ENCODE peak calls at places on chromosomes 1 and 21, in nine cellular contexts. One of them, this sample, is unnamed.

GRCh38 chr1:234478152-234478480 is 863 bp downstream of the TARBP1 start:
- DNase-seq in SK-N-SH: peak
- DNase-seq in A549: peak
- DNase-seq in left ventricle myocardium inferior: no peak
- DNase-seq in cardiac fibroblast: peak
- DNase-seq in endothelial cell of umbilical vein: no peak
- DNase-seq in GM06990: peak
- DNase-seq in fibroblast of lung: peak
- DNase-seq in adrenal gland: peak
- DNase-seq in this sample: no peak

GRCh38 chr1:47175227-47175934 is 14.5 kb downstream of the PDZK1IP1 start:
- DNase-seq in SK-N-SH: peak
- DNase-seq in A549: peak
- DNase-seq in left ventricle myocardium inferior: no peak
- DNase-seq in cardiac fibroblast: peak
- DNase-seq in endothelial cell of umbilical vein: peak
- DNase-seq in GM06990: no peak
- DNase-seq in fibroblast of lung: peak
- DNase-seq in adrenal gland: peak
- DNase-seq in this sample: no peak

GRCh38 chr21:41781047-41781405 is 14.2 kb upstream of the RIPK4 start:
- DNase-seq in SK-N-SH: no peak
- DNase-seq in A549: no peak
- DNase-seq in left ventricle myocardium inferior: no peak
- DNase-seq in cardiac fibroblast: no peak
- DNase-seq in endothelial cell of umbilical vein: no peak
- DNase-seq in GM06990: no peak
- DNase-seq in fibroblast of lung: no peak
- DNase-seq in adrenal gland: no peak
- DNase-seq in this sample: no peak

GRCh38 chr1:12348113-12348512 is 118.3 kb downstream of the VPS13D start:
- DNase-seq in SK-N-SH: no peak
- DNase-seq in A549: no peak
- DNase-seq in left ventricle myocardium inferior: no peak
- DNase-seq in cardiac fibroblast: no peak
- DNase-seq in endothelial cell of umbilical vein: no peak
- DNase-seq in GM06990: no peak
- DNase-seq in fibroblast of lung: no peak
- DNase-seq in adrenal gland: no peak
- DNase-seq in this sample: no peak

GRCh38 chr1:175390081-175390481 is 197.5 kb upstream of the KIAA0040 start:
- DNase-seq in SK-N-SH: no peak
- DNase-seq in A549: no peak
- DNase-seq in left ventricle myocardium inferior: no peak
- DNase-seq in cardiac fibroblast: no peak
- DNase-seq in endothelial cell of umbilical vein: no peak
- DNase-seq in GM06990: peak
- DNase-seq in fibroblast of lung: peak
- DNase-seq in adrenal gland: no peak
- DNase-seq in this sample: no peak

GRCh38 chr1:159906960-159907359 is 7.0 kb upstream of the CFAP45 start:
- DNase-seq in SK-N-SH: no peak
- DNase-seq in A549: no peak
- DNase-seq in left ventricle myocardium inferior: no peak
- DNase-seq in cardiac fibroblast: no peak
- DNase-seq in endothelial cell of umbilical vein: no peak
- DNase-seq in GM06990: no peak
- DNase-seq in fibroblast of lung: no peak
- DNase-seq in adrenal gland: no peak
- DNase-seq in this sample: no peak

GRCh38 chr1:89553195-89553584 is 28.6 kb downstream of the LRRC8B start:
- DNase-seq in SK-N-SH: no peak
- DNase-seq in A549: no peak
- DNase-seq in left ventricle myocardium inferior: no peak
- DNase-seq in cardiac fibroblast: no peak
- DNase-seq in endothelial cell of umbilical vein: no peak
- DNase-seq in GM06990: no peak
- DNase-seq in fibroblast of lung: no peak
- DNase-seq in adrenal gland: no peak
- DNase-seq in this sample: no peak

GRCh38 chr21:42392731-42393442 is 3.0 kb downstream of the TMPRSS3 start:
- DNase-seq in SK-N-SH: no peak
- DNase-seq in A549: no peak
- DNase-seq in left ventricle myocardium inferior: no peak
- DNase-seq in cardiac fibroblast: no peak
- DNase-seq in endothelial cell of umbilical vein: peak
- DNase-seq in GM06990: peak
- DNase-seq in fibroblast of lung: no peak
- DNase-seq in adrenal gland: no peak
- DNase-seq in this sample: no peak

GRCh38 chr21:20023199-20023598 is 975.0 kb upstream of the NCAM2 start:
- DNase-seq in SK-N-SH: no peak
- DNase-seq in A549: no peak
- DNase-seq in left ventricle myocardium inferior: no peak
- DNase-seq in cardiac fibroblast: no peak
- DNase-seq in endothelial cell of umbilical vein: no peak
- DNase-seq in GM06990: no peak
- DNase-seq in fibroblast of lung: no peak
- DNase-seq in adrenal gland: no peak
- DNase-seq in this sample: no peak

GRCh38 chr1:71303617-71304041 is 222.8 kb upstream of the ZRANB2 start:
- DNase-seq in SK-N-SH: no peak
- DNase-seq in A549: no peak
- DNase-seq in left ventricle myocardium inferior: no peak
- DNase-seq in cardiac fibroblast: peak
- DNase-seq in endothelial cell of umbilical vein: peak
- DNase-seq in GM06990: no peak
- DNase-seq in fibroblast of lung: peak
- DNase-seq in adrenal gland: no peak
- DNase-seq in this sample: no peak

GRCh38 chr1:210446479-210446878 is 117.8 kb downstream of the HHAT start:
- DNase-seq in SK-N-SH: no peak
- DNase-seq in A549: no peak
- DNase-seq in left ventricle myocardium inferior: no peak
- DNase-seq in cardiac fibroblast: no peak
- DNase-seq in endothelial cell of umbilical vein: no peak
- DNase-seq in GM06990: peak
- DNase-seq in fibroblast of lung: peak
- DNase-seq in adrenal gland: peak
- DNase-seq in this sample: no peak
- H3K4me3 ChIP-seq in SK-N-SH: no peak
- H3K4me3 ChIP-seq in A549: no peak
- H3K4me3 ChIP-seq in left ventricle myocardium inferior: no peak
- H3K4me3 ChIP-seq in cardiac fibroblast: no peak
- H3K4me3 ChIP-seq in endothelial cell of umbilical vein: no peak
- H3K4me3 ChIP-seq in GM06990: no peak
- H3K4me3 ChIP-seq in fibroblast of lung: no peak
- H3K4me3 ChIP-seq in adrenal gland: no peak
- H3K4me3 ChIP-seq in this sample: no peak

GRCh38 chr1:45508295-45509151 is 8.4 kb downstream of the MMACHC start:
- DNase-seq in SK-N-SH: no peak
- DNase-seq in A549: peak
- DNase-seq in left ventricle myocardium inferior: no peak
- DNase-seq in cardiac fibroblast: peak
- DNase-seq in endothelial cell of umbilical vein: no peak
- DNase-seq in GM06990: no peak
- DNase-seq in fibroblast of lung: no peak
- DNase-seq in adrenal gland: no peak
- DNase-seq in this sample: no peak
- TF ChIP-seq CTCF in SK-N-SH: peak
- TF ChIP-seq CTCF in A549: no peak
- TF ChIP-seq CTCF in left ventricle myocardium inferior: peak
- TF ChIP-seq CTCF in cardiac fibroblast: peak
- TF ChIP-seq CTCF in endothelial cell of umbilical vein: peak
- TF ChIP-seq CTCF in GM06990: no peak
- TF ChIP-seq CTCF in fibroblast of lung: peak
- TF ChIP-seq CTCF in adrenal gland: no peak
- TF ChIP-seq CTCF in this sample: peak

GRCh38 chr1:38899560-38899959 is 18.2 kb upstream of the GJA9 start:
- DNase-seq in SK-N-SH: no peak
- DNase-seq in A549: no peak
- DNase-seq in left ventricle myocardium inferior: no peak
- DNase-seq in cardiac fibroblast: no peak
- DNase-seq in endothelial cell of umbilical vein: no peak
- DNase-seq in GM06990: no peak
- DNase-seq in fibroblast of lung: no peak
- DNase-seq in adrenal gland: no peak
- DNase-seq in this sample: no peak
- H3K4me3 ChIP-seq in SK-N-SH: no peak
- H3K4me3 ChIP-seq in A549: no peak
- H3K4me3 ChIP-seq in left ventricle myocardium inferior: no peak
- H3K4me3 ChIP-seq in cardiac fibroblast: no peak
- H3K4me3 ChIP-seq in endothelial cell of umbilical vein: no peak
- H3K4me3 ChIP-seq in GM06990: no peak
- H3K4me3 ChIP-seq in fibroblast of lung: no peak
- H3K4me3 ChIP-seq in adrenal gland: no peak
- H3K4me3 ChIP-seq in this sample: no peak

DNA sequence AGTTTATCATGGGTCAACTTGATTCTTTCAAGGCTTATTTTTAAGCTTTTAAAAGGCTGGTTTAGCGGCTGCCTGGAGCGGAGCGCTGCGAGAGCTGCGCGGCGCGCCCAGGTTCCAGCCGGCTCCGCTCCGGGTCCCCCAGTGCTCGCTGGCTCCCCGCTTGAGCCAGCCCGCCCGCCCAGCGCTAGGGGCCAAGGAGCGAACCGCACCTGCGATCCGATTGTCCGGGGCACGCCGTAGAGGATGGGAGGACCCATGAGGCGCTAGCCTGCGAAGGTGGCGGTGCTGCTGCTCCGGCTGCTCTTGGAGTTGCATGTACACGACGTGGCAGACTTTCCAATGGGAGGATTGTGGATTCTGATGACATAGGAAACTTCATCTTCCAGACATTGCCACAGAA is 9.9 kb upstream of the CFHR4 start:
- DNase-seq in SK-N-SH: peak
- DNase-seq in A549: peak
- DNase-seq in left ventricle myocardium inferior: no peak
- DNase-seq in cardiac fibroblast: peak
- DNase-seq in endothelial cell of umbilical vein: no peak
- DNase-seq in GM06990: no peak
- DNase-seq in fibroblast of lung: peak
- DNase-seq in adrenal gland: no peak
- DNase-seq in this sample: peak
- TF ChIP-seq CTCF in SK-N-SH: peak
- TF ChIP-seq CTCF in A549: no peak
- TF ChIP-seq CTCF in left ventricle myocardium inferior: no peak
- TF ChIP-seq CTCF in cardiac fibroblast: no peak
- TF ChIP-seq CTCF in endothelial cell of umbilical vein: no peak
- TF ChIP-seq CTCF in GM06990: no peak
- TF ChIP-seq CTCF in fibroblast of lung: no peak
- TF ChIP-seq CTCF in adrenal gland: no peak
- TF ChIP-seq CTCF in this sample: peak

GRCh38 chr21:44267655-44268142 is 6.0 kb upstream of the DNMT3L start:
- DNase-seq in SK-N-SH: no peak
- DNase-seq in A549: no peak
- DNase-seq in left ventricle myocardium inferior: no peak
- DNase-seq in cardiac fibroblast: no peak
- DNase-seq in endothelial cell of umbilical vein: no peak
- DNase-seq in GM06990: peak
- DNase-seq in fibroblast of lung: no peak
- DNase-seq in adrenal gland: peak
- DNase-seq in this sample: no peak
- H3K4me3 ChIP-seq in SK-N-SH: no peak
- H3K4me3 ChIP-seq in A549: no peak
- H3K4me3 ChIP-seq in left ventricle myocardium inferior: no peak
- H3K4me3 ChIP-seq in cardiac fibroblast: no peak
- H3K4me3 ChIP-seq in endothelial cell of umbilical vein: no peak
- H3K4me3 ChIP-seq in GM06990: no peak
- H3K4me3 ChIP-seq in fibroblast of lung: no peak
- H3K4me3 ChIP-seq in adrenal gland: no peak
- H3K4me3 ChIP-seq in this sample: no peak

GRCh38 chr1:107896946-107897345 is 68.0 kb downstream of the VAV3 start:
- DNase-seq in SK-N-SH: no peak
- DNase-seq in A549: no peak
- DNase-seq in left ventricle myocardium inferior: no peak
- DNase-seq in cardiac fibroblast: no peak
- DNase-seq in endothelial cell of umbilical vein: no peak
- DNase-seq in GM06990: no peak
- DNase-seq in fibroblast of lung: no peak
- DNase-seq in adrenal gland: no peak
- DNase-seq in this sample: no peak

GRCh38 chr1:107895403-107896181 is 69.4 kb downstream of the VAV3 start:
- DNase-seq in SK-N-SH: no peak
- DNase-seq in A549: no peak
- DNase-seq in left ventricle myocardium inferior: no peak
- DNase-seq in cardiac fibroblast: no peak
- DNase-seq in endothelial cell of umbilical vein: no peak
- DNase-seq in GM06990: peak
- DNase-seq in fibroblast of lung: no peak
- DNase-seq in adrenal gland: no peak
- DNase-seq in this sample: no peak

GRCh38 chr1:107900083-107900945 is 64.7 kb downstream of the VAV3 start:
- DNase-seq in SK-N-SH: no peak
- DNase-seq in A549: no peak
- DNase-seq in left ventricle myocardium inferior: no peak
- DNase-seq in cardiac fibroblast: no peak
- DNase-seq in endothelial cell of umbilical vein: no peak
- DNase-seq in GM06990: no peak
- DNase-seq in fibroblast of lung: peak
- DNase-seq in adrenal gland: no peak
- DNase-seq in this sample: no peak

GRCh38 chr1:107899655-107900054 is 65.3 kb downstream of the VAV3 start:
- DNase-seq in SK-N-SH: no peak
- DNase-seq in A549: no peak
- DNase-seq in left ventricle myocardium inferior: no peak
- DNase-seq in cardiac fibroblast: no peak
- DNase-seq in endothelial cell of umbilical vein: no peak
- DNase-seq in GM06990: no peak
- DNase-seq in fibroblast of lung: no peak
- DNase-seq in adrenal gland: no peak
- DNase-seq in this sample: no peak

GRCh38 chr1:107897428-107898339 is 67.3 kb downstream of the VAV3 start:
- DNase-seq in SK-N-SH: no peak
- DNase-seq in A549: no peak
- DNase-seq in left ventricle myocardium inferior: no peak
- DNase-seq in cardiac fibroblast: no peak
- DNase-seq in endothelial cell of umbilical vein: peak
- DNase-seq in GM06990: no peak
- DNase-seq in fibroblast of lung: no peak
- DNase-seq in adrenal gland: no peak
- DNase-seq in this sample: no peak
- TF ChIP-seq CTCF in SK-N-SH: peak
- TF ChIP-seq CTCF in A549: no peak
- TF ChIP-seq CTCF in left ventricle myocardium inferior: no peak
- TF ChIP-seq CTCF in cardiac fibroblast: no peak
- TF ChIP-seq CTCF in endothelial cell of umbilical vein: no peak
- TF ChIP-seq CTCF in GM06990: no peak
- TF ChIP-seq CTCF in fibroblast of lung: no peak
- TF ChIP-seq CTCF in adrenal gland: no peak
- TF ChIP-seq CTCF in this sample: no peak

This sample was measured in retinal pigment epithelial cell.